ENCODE peak calls at places on chromosomes 12 and 14, in seven cellular contexts. P is Kasumi-1; X is activated CD8-positive, alpha-beta memory T cell treated with anti-CD3 and anti-CD28 coated beads for 48 hours; E is AG09319; A is D341Med; M is psoas muscle; Z is dorsolateral prefrontal cortex. L is an unnamed sample.
A peak's percentile ranks its signal among the peaks of the same experiment; 100 is the strongest.

GRCh38 chr14:91138511-91139359 is 24.9 kb downstream of the DGLUCY start:
- DNase-seq in P (peak; percentile 72), X (no peak), E (no peak), A (peak; percentile 46), M (no peak), Z (no peak), L (no peak)

GRCh38 chr12:16807731-16808130 is 201.8 kb upstream of the LMO3 start:
- DNase-seq in P (no peak), X (no peak), E (no peak), A (no peak), M (no peak), Z (no peak), L (no peak)

GRCh38 chr12:47828967-47829482 is 9.3 kb upstream of the HDAC7 start:
- DNase-seq in P (peak; percentile 43), X (no peak), E (no peak), A (no peak), M (peak; percentile 83), Z (no peak), L (no peak)

GRCh38 chr14:104135121-104135903 is 3.1 kb upstream of the KIF26A start:
- DNase-seq in P (no peak), X (no peak), E (no peak), A (peak; percentile 69), M (peak; percentile 13), Z (no peak), L (no peak)

GRCh38 chr14:70278281-70278680 is 81.2 kb downstream of the COX16 start:
- DNase-seq in P (no peak), X (no peak), E (no peak), A (no peak), M (no peak), Z (no peak), L (no peak)

GRCh38 chr14:91899777-91900176 is 32.4 kb upstream of the TC2N start:
- DNase-seq in P (no peak), X (no peak), E (no peak), A (no peak), M (no peak), Z (no peak), L (no peak)

GRCh38 chr12:7667025-7667575 is 1.4 kb upstream of the APOBEC1 start:
- DNase-seq in P (peak; percentile 65), X (no peak), E (no peak), A (no peak), M (no peak), Z (no peak), L (no peak)

GRCh38 chr14:94558842-94559241 is 2.4 kb upstream of the SERPINA4 start:
- DNase-seq in P (no peak), X (no peak), E (no peak), A (no peak), M (no peak), Z (no peak), L (no peak)

GRCh38 chr12:43347026-43347425 is 205.0 kb downstream of the ADAMTS20 start:
- DNase-seq in P (no peak), X (no peak), E (no peak), A (no peak), M (no peak), Z (no peak), L (no peak)

GRCh38 chr14:23364604-23365352 is at the start of gene EFS:
- DNase-seq in P (no peak), X (no peak), E (no peak), A (no peak), M (peak; percentile 58), Z (peak; percentile 47), L (peak; percentile 40)

GRCh38 chr14:73795974-73796373 is 55.7 kb upstream of the PTGR2 start:
- DNase-seq in P (no peak), X (no peak), E (no peak), A (no peak), M (no peak), Z (no peak), L (no peak)

GRCh38 chr12:124915249-124916236 is 1.1 kb upstream of the UBC start:
- DNase-seq in P (no peak), X (no peak), E (no peak), A (no peak), M (peak; percentile 79), Z (peak; percentile 57), L (no peak)

GRCh38 chr14:35695647-35696046 is 113.4 kb downstream of the RALGAPA1 start:
- DNase-seq in P (no peak), X (no peak), E (no peak), A (no peak), M (no peak), Z (no peak), L (no peak)

GRCh38 chr14:51289169-51289568 is 49.1 kb downstream of the TMX1 start:
- DNase-seq in P (no peak), X (no peak), E (no peak), A (no peak), M (no peak), Z (no peak), L (no peak)

GRCh38 chr12:128098725-128099124 is 168.2 kb upstream of the TMEM132C start:
- DNase-seq in P (no peak), X (no peak), E (no peak), A (no peak), M (no peak), Z (no peak), L (no peak)

GRCh38 chr12:6905414-6906040 is 905 bp downstream of the LRRC23 start:
- DNase-seq in P (no peak), X (no peak), E (no peak), A (no peak), M (no peak), Z (no peak), L (no peak)

GRCh38 chr14:91372680-91373495 is 44.7 kb downstream of the CCDC88C start:
- DNase-seq in P (peak; percentile 31), X (no peak), E (no peak), A (no peak), M (no peak), Z (no peak), L (no peak)

GRCh38 chr14:103871596-103872480 is 24.5 kb upstream of the PPP1R13B start:
- DNase-seq in P (no peak), X (peak; percentile 54), E (no peak), A (no peak), M (peak; percentile 58), Z (no peak), L (peak; percentile 29)

GRCh38 chr14:56121786-56122185 is 3.6 kb downstream of the PELI2 start:
- DNase-seq in P (no peak), X (no peak), E (no peak), A (no peak), M (no peak), Z (no peak), L (no peak)

GRCh38 chr14:79404874-79405273 is 806.4 kb downstream of the DIO2 start:
- DNase-seq in P (no peak), X (no peak), E (no peak), A (no peak), M (no peak), Z (peak; percentile 7), L (no peak)

GRCh38 chr14:69263364-69263763 is 3.4 kb downstream of the GALNT16 start:
- DNase-seq in P (no peak), X (no peak), E (peak; percentile 96), A (no peak), M (peak; percentile 79), Z (peak; percentile 18), L (peak; percentile 70)

GRCh38 chr14:52025310-52025709 is 36.0 kb downstream of the RTRAF start:
- DNase-seq in P (no peak), X (no peak), E (peak; percentile 70), A (no peak), M (no peak), Z (no peak), L (no peak)